ENCODE peak calls at places on chromosomes 16 and 17, in ten cellular contexts. Z is naive thymus-derived CD4-positive, alpha-beta T cell; M is NCI-H1048; O is NCI-H2171 treated with DMSO at 0.1 percent for 48 hours; K is kidney; S is RCC 7860; B is ELF-1; Q is stimulated activated CD4-positive, alpha-beta T cell treated with anti-CD3 and anti-CD28 coated beads, Interleukin-15, amount 100 ng/mL, for 48 hours; A is EL; H is ureter. E is an unnamed sample.
A peak's percentile ranks its signal among the peaks of the same experiment; 100 is the strongest.

GRCh38 chr16:28526201-28527099 is 12.3 kb downstream of the NUPR1 start:
- DNase-seq in Z (no peak), M (no peak), O (no peak), K (no peak), S (no peak), B (no peak), Q (no peak), A (no peak), H (no peak), E (no peak)

GRCh38 chr16:75555213-75555706 is 792 bp downstream of the TMEM231 start:
- DNase-seq in Z (no peak), M (peak; percentile 25), O (peak; percentile 72), K (peak; percentile 93), S (peak; percentile 82), B (peak; percentile 83), Q (no peak), A (peak; percentile 92), H (peak; percentile 83), E (peak; percentile 94)

GRCh38 chr17:82871056-82871775 is 31.4 kb upstream of the ZNF750 start:
- DNase-seq in Z (no peak), M (no peak), O (no peak), K (peak; percentile 74), S (peak; percentile 28), B (no peak), Q (peak; percentile 49), A (no peak), H (no peak), E (no peak)

GRCh38 chr17:76063880-76064546 is 8.3 kb downstream of the SRP68 start:
- DNase-seq in Z (peak; percentile 44), M (no peak), O (no peak), K (no peak), S (no peak), B (no peak), Q (peak; percentile 50), A (no peak), H (no peak), E (no peak)

GRCh38 chr17:81527591-81528383 is at the start of gene FSCN2:
- DNase-seq in Z (no peak), M (no peak), O (no peak), K (peak; percentile 76), S (no peak), B (peak; percentile 60), Q (no peak), A (peak; percentile 57), H (no peak), E (peak; percentile 74)

GRCh38 chr16:74731853-74732477 is 31.3 kb upstream of the MLKL start:
- DNase-seq in Z (no peak), M (no peak), O (no peak), K (peak; percentile 36), S (no peak), B (no peak), Q (no peak), A (no peak), H (no peak), E (no peak)

GRCh38 chr16:200388-200787 is 20.1 kb downstream of the HBQ1 start:
- DNase-seq in Z (no peak), M (no peak), O (peak; percentile 61), K (no peak), S (peak; percentile 50), B (peak; percentile 59), Q (no peak), A (peak; percentile 80), H (no peak), E (no peak)

GRCh38 chr17:343875-344752 is 8.5 kb downstream of the RPH3AL start:
- DNase-seq in Z (no peak), M (no peak), O (no peak), K (no peak), S (no peak), B (no peak), Q (no peak), A (no peak), H (no peak), E (no peak)

GRCh38 chr16:22814330-22815105 is 556 bp downstream of the HS3ST2 start:
- DNase-seq in Z (no peak), M (no peak), O (no peak), K (peak; percentile 76), S (no peak), B (peak; percentile 37), Q (no peak), A (no peak), H (no peak), E (no peak)

GRCh38 chr16:74874123-74874522 is 99.5 kb upstream of the FA2H start:
- DNase-seq in Z (no peak), M (no peak), O (peak; percentile 18), K (no peak), S (no peak), B (no peak), Q (no peak), A (no peak), H (no peak), E (no peak)

GRCh38 chr16:27368358-27368722 is 33.6 kb upstream of the IL21R start:
- DNase-seq in Z (no peak), M (no peak), O (no peak), K (no peak), S (no peak), B (no peak), Q (no peak), A (no peak), H (no peak), E (no peak)

GRCh38 chr17:63440127-63440769 is 5.9 kb downstream of the CYB561 start:
- DNase-seq in Z (no peak), M (no peak), O (no peak), K (no peak), S (no peak), B (no peak), Q (no peak), A (no peak), H (no peak), E (no peak)

GRCh38 chr16:73140944-73141343 is 93.0 kb upstream of the ZFHX3 start:
- DNase-seq in Z (no peak), M (no peak), O (no peak), K (no peak), S (no peak), B (no peak), Q (no peak), A (no peak), H (no peak), E (no peak)

GRCh38 chr16:13999071-13999894 is 71.8 kb upstream of the MRTFB start:
- DNase-seq in Z (no peak), M (no peak), O (no peak), K (no peak), S (no peak), B (no peak), Q (no peak), A (no peak), H (no peak), E (no peak)

GRCh38 chr16:72291121-72291520 is 119.2 kb upstream of the PMFBP1 start:
- DNase-seq in Z (no peak), M (no peak), O (no peak), K (no peak), S (peak; percentile 59), B (peak; percentile 15), Q (no peak), A (peak; percentile 88), H (no peak), E (no peak)

GRCh38 chr16:10428433-10429168 is 42.7 kb downstream of the ATF7IP2 start:
- DNase-seq in Z (no peak), M (no peak), O (no peak), K (no peak), S (no peak), B (no peak), Q (no peak), A (no peak), H (no peak), E (no peak)

GRCh38 chr17:60496051-60496450 is 30.0 kb downstream of the APPBP2 start:
- DNase-seq in Z (no peak), M (no peak), O (no peak), K (no peak), S (no peak), B (no peak), Q (no peak), A (no peak), H (no peak), E (no peak)

GRCh38 chr16:83310816-83311215 is 497.0 kb upstream of the HSBP1 start:
- DNase-seq in Z (no peak), M (no peak), O (no peak), K (no peak), S (no peak), B (no peak), Q (no peak), A (no peak), H (no peak), E (no peak)

GRCh38 chr17:47192549-47192948 is 3.5 kb upstream of the CDC27 start:
- DNase-seq in Z (no peak), M (no peak), O (peak; percentile 72), K (no peak), S (no peak), B (no peak), Q (no peak), A (no peak), H (no peak), E (no peak)

GRCh38 chr16:83113317-83113716 is 486.5 kb downstream of the CDH13 start:
- DNase-seq in Z (no peak), M (no peak), O (no peak), K (no peak), S (no peak), B (peak; percentile 22), Q (no peak), A (peak; percentile 39), H (no peak), E (no peak)

GRCh38 chr16:83979456-83979855 is 11.4 kb downstream of the NECAB2 start:
- DNase-seq in Z (no peak), M (no peak), O (no peak), K (no peak), S (no peak), B (no peak), Q (no peak), A (no peak), H (no peak), E (no peak)

E was measured in AG08396.